ENCODE peak calls at places on chromosomes 1 and 21, in six cellular contexts. S, L, G, D, Z and E are unnamed samples.

GRCh38 chr1:92817986-92818764 is 13.7 kb upstream of the RPL5 start:
- DNase-seq in S (no peak), L (peak), G (peak), D (peak), Z (peak), E (peak)

GRCh38 chr1:229158317-229159294 is 112.3 kb upstream of the RAB4A start:
- DNase-seq in S (no peak), L (no peak), G (no peak), D (no peak), Z (no peak), E (no peak)

GRCh38 chr1:114178940-114179339 is 25.3 kb upstream of the SYT6 start:
- DNase-seq in S (no peak), L (no peak), G (no peak), D (peak), Z (no peak), E (no peak)

GRCh38 chr1:192581131-192581927 is 5.8 kb downstream of the RGS1 start:
- DNase-seq in S (no peak), L (no peak), G (no peak), D (no peak), Z (no peak), E (no peak)

GRCh38 chr1:107141491-107142369 is 891 bp downstream of the NTNG1 start:
- DNase-seq in S (peak), L (peak), G (peak), D (peak), Z (peak), E (peak)

GRCh38 chr1:160858127-160858909 is 4.4 kb downstream of the CD244 start:
- DNase-seq in S (no peak), L (no peak), G (no peak), D (no peak), Z (no peak), E (no peak)

GRCh38 chr1:53715478-53715877 is 23.5 kb downstream of the GLIS1 start:
- DNase-seq in S (no peak), L (no peak), G (no peak), D (peak), Z (peak), E (no peak)

GRCh38 chr1:44723496-44724407 is 7.2 kb downstream of the RNU5D-1 start:
- DNase-seq in S (no peak), L (no peak), G (no peak), D (no peak), Z (no peak), E (no peak)

GRCh38 chr1:92877792-92878191 is 46.0 kb downstream of the RPL5 start:
- DNase-seq in S (peak), L (no peak), G (no peak), D (no peak), Z (no peak), E (no peak)

GRCh38 chr21:39972471-39972870 is 105.2 kb downstream of the PCP4 start:
- DNase-seq in S (no peak), L (no peak), G (no peak), D (no peak), Z (no peak), E (peak)

GRCh38 chr1:86499987-86500593 is 31.4 kb downstream of the CLCA1 start:
- DNase-seq in S (no peak), L (peak), G (peak), D (peak), Z (peak), E (peak)

GRCh38 chr21:31509108-31510017 is 150.1 kb upstream of the SOD1 start:
- DNase-seq in S (peak), L (peak), G (peak), D (peak), Z (peak), E (peak)

GRCh38 chr1:203202431-203203245 is 16.1 kb upstream of the CHI3L1 start:
- DNase-seq in S (peak), L (no peak), G (no peak), D (no peak), Z (no peak), E (peak)

GRCh38 chr1:51719146-51719545 is 102.3 kb downstream of the OSBPL9 start:
- DNase-seq in S (no peak), L (no peak), G (no peak), D (no peak), Z (peak), E (no peak)

GRCh38 chr1:88910401-88910800 is 19.0 kb upstream of the GTF2B start:
- DNase-seq in S (no peak), L (no peak), G (no peak), D (no peak), Z (no peak), E (no peak)

GRCh38 chr1:234727018-234727757 is 117.2 kb upstream of the IRF2BP2 start:
- DNase-seq in S (no peak), L (peak), G (no peak), D (peak), Z (peak), E (no peak)

GRCh38 chr1:7679873-7680790 is 91.0 kb upstream of the VAMP3 start:
- DNase-seq in S (peak), L (no peak), G (no peak), D (no peak), Z (peak), E (peak)

GRCh38 chr1:160032165-160032827 is 506 bp upstream of the PIGM start:
- DNase-seq in S (no peak), L (no peak), G (no peak), D (peak), Z (peak), E (no peak)

GRCh38 chr21:26171310-26172100 is 935 bp upstream of the APP start:
- DNase-seq in S (no peak), L (no peak), G (no peak), D (no peak), Z (no peak), E (no peak)

GRCh38 chr21:27515676-27516075 is 548.8 kb upstream of the ADAMTS5 start:
- DNase-seq in S (no peak), L (no peak), G (no peak), D (peak), Z (no peak), E (no peak)

GRCh38 chr1:942864-943533 is 16.1 kb downstream of the NOC2L start:
- DNase-seq in S (peak), L (no peak), G (no peak), D (no peak), Z (no peak), E (peak)

GRCh38 chr1:198018529-198018928 is 101.4 kb downstream of the LHX9 start:
- DNase-seq in S (peak), L (peak), G (peak), D (peak), Z (no peak), E (peak)

GRCh38 chr1:21565285-21565684 is 56.1 kb downstream of the ALPL start:
- DNase-seq in S (no peak), L (no peak), G (no peak), D (no peak), Z (no peak), E (no peak)

GRCh38 chr1:191517826-191518225 is 640.4 kb upstream of the RGS18 start:
- DNase-seq in S (no peak), L (no peak), G (no peak), D (no peak), Z (no peak), E (no peak)

GRCh38 chr1:7941437-7941793 is 776 bp upstream of the TNFRSF9 start:
- DNase-seq in S (no peak), L (no peak), G (no peak), D (no peak), Z (no peak), E (no peak)

GRCh38 chr1:82454431-82454830 is 653.7 kb downstream of the ADGRL2 start:
- DNase-seq in S (no peak), L (no peak), G (no peak), D (no peak), Z (no peak), E (no peak)

GRCh38 chr1:1847501-1848289 is 43.2 kb downstream of the GNB1 start:
- DNase-seq in S (no peak), L (no peak), G (no peak), D (no peak), Z (no peak), E (no peak)

GRCh38 chr1:207424570-207425131 is 29.5 kb upstream of the CR2 start:
- DNase-seq in S (no peak), L (no peak), G (no peak), D (no peak), Z (no peak), E (no peak)

GRCh38 chr1:19344372-19344810 is 32.3 kb downstream of the SLC66A1 start:
- DNase-seq in S (no peak), L (no peak), G (no peak), D (peak), Z (peak), E (peak)

GRCh38 chr1:21673277-21673780 is 4.2 kb upstream of the RAP1GAP start:
- DNase-seq in S (peak), L (no peak), G (no peak), D (peak), Z (no peak), E (no peak)

GRCh38 chr1:77541162-77541545 is 141.3 kb downstream of the ZZZ3 start:
- DNase-seq in S (no peak), L (no peak), G (no peak), D (no peak), Z (no peak), E (no peak)

GRCh38 chr1:95042286-95042685 is 30.5 kb downstream of the ALG14 start:
- DNase-seq in S (no peak), L (no peak), G (no peak), D (no peak), Z (peak), E (peak)

GRCh38 chr1:169081503-169082123 is 24.9 kb upstream of the ATP1B1 start:
- DNase-seq in S (no peak), L (no peak), G (no peak), D (no peak), Z (no peak), E (no peak)

GRCh38 chr1:178389441-178389840 is 107.3 kb downstream of the CLEC20A start:
- DNase-seq in S (no peak), L (no peak), G (no peak), D (no peak), Z (no peak), E (no peak)

GRCh38 chr1:11321656-11322491 is 48.9 kb downstream of the UBIAD1 start:
- DNase-seq in S (no peak), L (peak), G (no peak), D (peak), Z (no peak), E (no peak)

GRCh38 chr1:11324562-11324961 is 51.6 kb downstream of the UBIAD1 start:
- DNase-seq in S (no peak), L (no peak), G (no peak), D (no peak), Z (no peak), E (no peak)

GRCh38 chr1:11318982-11319381 is 46.0 kb downstream of the UBIAD1 start:
- DNase-seq in S (no peak), L (no peak), G (no peak), D (no peak), Z (no peak), E (no peak)

GRCh38 chr1:11316701-11317100 is 43.7 kb downstream of the UBIAD1 start:
- DNase-seq in S (peak), L (no peak), G (no peak), D (no peak), Z (no peak), E (no peak)

GRCh38 chr1:11320153-11320936 is 47.3 kb downstream of the UBIAD1 start:
- DNase-seq in S (no peak), L (no peak), G (no peak), D (peak), Z (peak), E (peak)
- TF ChIP-seq CTCF in S (peak), L (peak), G (peak), D (peak), Z (peak), E (peak)

GRCh38 chr1:32893198-32894018 is 7.1 kb downstream of the HPCA start:
- DNase-seq in S (peak), L (no peak), G (no peak), D (no peak), Z (peak), E (peak)
- TF ChIP-seq EZH2 in S (peak), L (no peak), G (no peak), D (no peak), Z (peak), E (peak)

GRCh38 chr1:237429252-237429651 is 387.3 kb downstream of the RYR2 start:
- DNase-seq in S (no peak), L (no peak), G (no peak), D (no peak), Z (peak), E (no peak)

GRCh38 chr1:237431448-237431847 is 389.5 kb downstream of the RYR2 start:
- DNase-seq in S (no peak), L (no peak), G (no peak), D (no peak), Z (no peak), E (no peak)

DNA sequence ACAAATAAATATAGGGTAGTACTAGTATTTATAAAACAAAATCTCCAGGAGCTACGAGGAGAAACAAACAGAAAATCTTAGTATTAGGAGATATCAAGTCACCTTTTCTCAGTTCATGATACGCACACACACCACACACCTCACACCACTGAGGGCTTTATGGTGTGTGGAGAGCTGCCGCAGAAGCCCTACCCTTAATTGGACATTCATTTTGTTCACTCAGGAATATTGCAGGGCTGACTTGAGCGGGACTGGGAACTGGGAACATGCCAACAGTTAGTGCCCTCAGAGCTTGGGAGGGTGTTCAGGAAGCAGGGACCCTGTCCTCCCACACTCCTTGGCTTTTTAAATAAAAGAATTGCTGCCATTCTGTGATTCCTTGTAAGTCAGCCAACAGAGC is 386.8 kb downstream of the RYR2 start:
- DNase-seq in S (no peak), L (no peak), G (no peak), D (no peak), Z (no peak), E (no peak)
- H3K27ac ChIP-seq in S (no peak), L (no peak), G (no peak), D (no peak), Z (no peak), E (no peak)

GRCh38 chr1:151881479-151881878 is 27.8 kb downstream of the THEM4 start:
- DNase-seq in S (no peak), L (no peak), G (no peak), D (peak), Z (no peak), E (no peak)
- TF ChIP-seq CTCF in S (no peak), L (no peak), G (peak), D (peak), Z (peak), E (peak)

GRCh38 chr1:156690673-156691032 is 13.4 kb upstream of the NES start:
- DNase-seq in S (no peak), L (no peak), G (no peak), D (no peak), Z (no peak), E (no peak)
- TF ChIP-seq EZH2 in S (no peak), L (no peak), G (no peak), D (no peak), Z (no peak), E (no peak)

GRCh38 chr1:93907718-93908117 is 1.5 kb downstream of the GCLM start:
- DNase-seq in S (peak), L (peak), G (no peak), D (peak), Z (peak), E (peak)
- H3K27ac ChIP-seq in S (no peak), L (peak), G (no peak), D (no peak), Z (no peak), E (no peak)